ENCODE peak calls at places on chromosome 22, in eight cellular contexts. P is A673, J is fibroblast of lung, D is DND-41, E is neural progenitor cell, U is HCT116, K is PC-9, V is K562. T is an unnamed sample.

GRCh38 chr22:24333301-24333700 is 62.7 kb downstream of the SPECC1L start:
- DNase-seq in V (no peak), D (no peak), E (no peak), P (no peak), K (peak), U (peak), J (peak), T (peak)

GRCh38 chr22:24107668-24108067 is 73.6 kb upstream of the SUSD2 start:
- DNase-seq in D (no peak), K (no peak), U (no peak), P (peak), V (no peak), E (no peak), J (peak), T (peak)

GRCh38 chr22:23530106-23530505 is 50.0 kb downstream of the IGLL1 start:
- DNase-seq in E (no peak), P (no peak), D (no peak), K (no peak), V (no peak), J (no peak), U (no peak), T (no peak)

GRCh38 chr22:31490496-31490925 is 869 bp upstream of the EIF4ENIF1 start:
- DNase-seq in E (peak), D (peak), P (peak), J (peak), V (peak), U (peak), K (peak), T (peak)

GRCh38 chr22:22587577-22588188 is 28.6 kb upstream of the PRAME start:
- DNase-seq in E (no peak), P (no peak), K (no peak), J (no peak), V (no peak), D (no peak), U (no peak), T (no peak)

GRCh38 chr22:23071163-23072034 is 1.1 kb downstream of the GNAZ start:
- DNase-seq in J (no peak), V (no peak), E (no peak), K (no peak), U (no peak), D (no peak), P (no peak), T (no peak)

GRCh38 chr22:39700565-39700964 is 130.0 kb downstream of the CACNA1I start:
- DNase-seq in V (no peak), E (no peak), U (no peak), P (no peak), K (no peak), J (no peak), D (no peak), T (no peak)

GRCh38 chr22:30337461-30337778 is 10.7 kb upstream of the TBC1D10A start:
- DNase-seq in J (no peak), D (no peak), U (no peak), E (no peak), V (no peak), K (no peak), P (no peak), T (no peak)

GRCh38 chr22:22810018-22810427 is 77.6 kb upstream of the IGLL5 start:
- DNase-seq in U (peak), P (peak), E (peak), K (no peak), V (peak), J (peak), D (peak), T (peak)

GRCh38 chr22:47888807-47889206 is 1126.4 kb downstream of the TBC1D22A start:
- DNase-seq in V (no peak), J (no peak), E (no peak), U (no peak), P (no peak), D (no peak), K (no peak), T (no peak)

GRCh38 chr22:39094717-39095389 is 2.2 kb upstream of the APOBEC3H start:
- DNase-seq in V (no peak), J (no peak), D (no peak), U (no peak), E (no peak), K (no peak), P (no peak), T (no peak)

GRCh38 chr22:22867996-22868715 is 19.5 kb upstream of the IGLL5 start:
- DNase-seq in J (no peak), P (no peak), U (no peak), E (no peak), D (no peak), K (no peak), V (no peak), T (no peak)

GRCh38 chr22:40678493-40679248 is 613 bp upstream of the MCHR1 start:
- DNase-seq in D (no peak), P (no peak), E (peak), V (no peak), U (no peak), J (no peak), K (no peak), T (no peak)

GRCh38 chr22:39264344-39265116 is 19.7 kb upstream of the PDGFB start:
- DNase-seq in K (no peak), D (no peak), E (no peak), J (no peak), U (no peak), V (no peak), P (no peak), T (no peak)

GRCh38 chr22:30238136-30238535 is 8.4 kb downstream of the LIF start:
- DNase-seq in K (no peak), V (no peak), D (no peak), U (no peak), E (no peak), J (no peak), P (no peak), T (peak)

GRCh38 chr22:22786301-22787115 is 101.1 kb upstream of the IGLL5 start:
- DNase-seq in K (no peak), P (no peak), U (no peak), E (no peak), V (peak), J (no peak), D (no peak), T (no peak)

GRCh38 chr22:31935961-31936635 is 8.2 kb upstream of the YWHAH start:
- DNase-seq in P (no peak), V (no peak), E (peak), U (no peak), K (no peak), D (no peak), J (no peak), T (no peak)

GRCh38 chr22:41254230-41254629 is 13.5 kb upstream of the CHADL start:
- DNase-seq in U (no peak), P (no peak), K (no peak), D (no peak), V (no peak), J (no peak), E (no peak), T (no peak)

GRCh38 chr22:32040324-32040904 is 2.6 kb upstream of the SLC5A1 start:
- DNase-seq in E (no peak), K (no peak), P (no peak), U (no peak), D (no peak), J (no peak), V (no peak), T (no peak)

DNA sequence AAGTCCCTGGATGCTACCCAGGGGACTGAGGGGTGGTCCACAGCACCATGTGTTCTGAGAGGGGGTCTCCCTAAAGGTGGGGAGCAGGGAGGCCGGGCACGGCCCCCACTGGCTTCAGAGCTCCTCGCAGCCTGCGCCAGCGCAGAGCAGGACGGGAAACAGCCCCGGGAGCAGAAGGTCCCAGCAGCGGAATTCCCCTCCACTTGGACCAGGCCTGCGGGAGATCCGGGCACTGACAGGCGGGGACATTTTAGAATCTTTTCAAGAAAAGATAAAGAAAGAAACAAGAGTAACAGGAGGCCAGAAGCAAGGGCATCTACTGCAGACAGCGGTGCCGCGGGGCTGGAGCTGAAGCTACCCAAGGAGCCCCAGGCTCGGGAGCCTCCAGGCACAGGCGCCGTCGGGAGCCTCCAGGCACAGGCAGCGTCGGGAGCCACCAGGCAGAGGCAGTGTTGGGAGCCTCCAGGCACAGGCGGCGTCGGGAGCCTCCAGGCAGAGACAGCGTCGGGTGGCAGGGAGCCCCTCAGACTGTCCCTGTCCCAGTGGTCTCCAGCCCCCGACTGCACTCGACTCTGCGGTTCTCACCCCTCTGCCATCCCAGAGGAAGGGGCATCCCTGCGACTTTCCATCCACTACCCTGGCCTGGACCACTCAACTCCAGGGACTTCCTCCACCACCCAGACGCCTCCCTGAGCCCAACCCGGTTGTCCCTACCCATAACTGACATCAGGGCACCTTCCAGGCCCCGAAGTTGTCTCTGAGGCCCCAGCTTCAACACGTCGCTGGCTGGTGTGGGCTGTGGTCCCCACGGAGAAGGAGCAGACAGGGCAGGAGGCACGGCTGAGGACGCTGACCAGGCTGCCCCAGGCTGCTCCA is 211.1 kb downstream of the BRD1 start:
- DNase-seq in E (no peak), P (no peak), D (no peak), V (no peak), U (no peak), K (no peak), J (no peak), T (no peak)
- H3K4me3 ChIP-seq in E (no peak), P (no peak), D (no peak), V (no peak), U (no peak), K (no peak), J (no peak), T (no peak)

DNA sequence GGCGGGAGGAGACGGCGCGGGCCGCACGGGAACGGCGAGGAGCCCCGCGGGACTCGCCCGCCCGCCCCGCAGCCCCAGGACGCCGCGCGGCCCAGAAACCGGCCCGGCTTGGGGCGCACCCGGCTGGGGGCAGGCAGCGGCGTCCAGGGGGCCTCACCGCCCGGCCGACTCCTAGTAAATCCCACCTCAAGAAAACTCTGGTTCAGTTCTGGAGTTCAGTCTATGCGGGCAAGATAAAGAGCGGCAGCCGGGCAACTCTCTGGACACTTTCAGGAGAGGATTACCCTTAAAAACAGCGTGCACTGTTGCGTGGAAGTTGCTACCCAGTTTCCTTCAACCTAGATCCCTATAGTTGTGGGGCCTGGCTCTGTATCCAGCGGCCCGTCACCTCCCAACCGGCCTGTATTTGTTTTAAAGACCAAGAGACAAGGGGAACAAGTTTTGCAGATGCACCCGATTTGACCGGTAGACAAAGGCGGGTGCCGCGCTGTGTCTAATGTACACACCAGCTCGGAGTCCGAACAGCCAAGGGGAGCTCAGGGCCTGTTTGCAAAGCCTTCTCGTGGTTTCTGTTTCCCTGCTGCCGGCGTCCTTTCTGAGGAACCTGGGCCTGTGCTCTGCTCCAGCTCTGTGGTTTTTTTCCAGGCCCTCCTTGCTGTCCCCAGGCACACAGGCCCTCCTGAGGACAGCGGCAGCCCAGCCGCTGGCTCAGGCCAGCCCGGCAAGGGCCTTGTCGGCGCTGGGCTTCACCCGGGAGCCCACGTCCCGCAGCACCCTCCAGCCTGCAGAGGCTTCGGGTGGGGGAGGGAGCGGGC is 1.1 kb downstream of the TBX1 start:
- DNase-seq in V (peak), D (no peak), K (no peak), P (no peak), J (no peak), E (peak), U (no peak), T (no peak)
- TF ChIP-seq EZH2 in V (no peak), D (no peak), K (no peak), P (no peak), J (peak), E (peak), U (no peak), T (peak)

DNA sequence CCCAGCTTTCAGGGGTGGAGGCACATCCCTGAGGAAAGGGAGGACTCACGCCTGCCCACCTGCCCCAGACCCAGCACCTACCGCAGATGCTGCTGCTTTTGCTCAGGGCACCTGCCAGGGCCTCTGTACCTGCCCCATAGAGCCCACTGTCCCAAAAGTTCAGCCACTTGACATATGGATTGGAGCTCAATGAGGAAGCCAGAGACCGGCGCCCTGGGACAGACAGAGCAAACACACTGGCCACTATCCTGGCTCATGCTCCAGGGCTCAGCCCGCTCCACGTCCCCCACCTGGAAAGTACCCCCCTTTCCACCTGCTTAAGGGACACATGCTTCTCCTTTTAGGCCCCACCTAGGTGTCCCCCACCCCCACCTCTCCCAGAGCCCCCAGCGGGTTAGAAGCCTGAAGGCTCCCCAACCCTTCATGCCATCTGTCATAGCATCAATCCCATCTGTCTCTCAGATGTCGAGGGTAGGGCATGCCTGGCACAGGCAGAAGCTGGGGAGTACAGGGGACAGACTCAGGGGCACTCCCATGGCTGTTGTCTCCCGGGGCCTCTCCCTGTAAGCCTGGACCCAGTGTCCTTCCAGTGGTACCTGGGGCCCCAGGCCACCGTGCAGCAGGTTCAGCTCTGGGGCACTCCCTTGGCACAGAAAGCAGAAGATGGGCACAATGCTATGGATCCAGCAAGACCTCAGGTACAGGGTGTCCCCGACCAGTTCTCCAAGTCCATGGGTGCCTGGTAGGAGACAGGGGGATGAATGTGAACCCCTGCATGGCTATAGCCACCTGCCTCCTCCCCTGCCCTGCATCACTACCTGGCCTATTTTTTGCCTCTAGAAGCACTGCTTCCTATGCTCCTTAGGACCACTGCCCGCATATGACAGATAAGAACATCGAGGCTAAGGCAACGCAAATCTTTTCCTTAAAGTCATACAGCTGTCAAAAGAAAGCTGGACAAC is 2.2 kb upstream of the P2RX6 start:
- DNase-seq in V (no peak), E (no peak), P (no peak), K (no peak), D (no peak), U (no peak), J (no peak), T (no peak)
- H3K4me3 ChIP-seq in V (peak), E (peak), P (no peak), K (no peak), D (no peak), U (no peak), J (no peak), T (no peak)

GRCh38 chr22:45284705-45285305 is at the start of gene UPK3A:
- DNase-seq in K (peak), E (peak), D (no peak), J (no peak), P (no peak), V (no peak), U (peak), T (no peak)
- TF ChIP-seq EZH2 in K (no peak), E (peak), D (no peak), J (no peak), P (no peak), V (no peak), U (no peak), T (peak)

GRCh38 chr22:49361164-49361563 is 466.5 kb downstream of the BRD1 start:
- DNase-seq in E (no peak), P (no peak), D (no peak), U (no peak), V (no peak), J (no peak), K (no peak), T (no peak)
- H3K4me3 ChIP-seq in E (no peak), P (no peak), D (no peak), U (no peak), V (no peak), J (no peak), K (no peak), T (no peak)

GRCh38 chr22:38080847-38081635 is 2.9 kb downstream of the SLC16A8 start:
- DNase-seq in U (no peak), E (peak), D (no peak), J (peak), K (no peak), P (peak), V (no peak), T (peak)
- TF ChIP-seq EZH2 in U (no peak), E (peak), D (no peak), J (peak), K (no peak), P (no peak), V (no peak), T (peak)

GRCh38 chr22:35348026-35348590 is 32.8 kb upstream of the HMOX1 start:
- DNase-seq in U (no peak), K (no peak), J (no peak), D (no peak), V (no peak), E (no peak), P (no peak), T (no peak)

GRCh38 chr22:35348703-35349102 is 32.2 kb upstream of the HMOX1 start:
- DNase-seq in U (no peak), J (no peak), P (no peak), D (no peak), E (no peak), V (no peak), K (no peak), T (no peak)

GRCh38 chr22:35350539-35351503 is 30.1 kb upstream of the HMOX1 start:
- DNase-seq in K (peak), P (peak), U (peak), V (peak), J (peak), D (peak), E (peak), T (peak)

GRCh38 chr22:35349368-35349703 is 31.6 kb upstream of the HMOX1 start:
- DNase-seq in P (no peak), D (no peak), U (no peak), J (no peak), E (no peak), V (no peak), K (no peak), T (no peak)

GRCh38 chr22:35349704-35350538 is 31.0 kb upstream of the HMOX1 start:
- DNase-seq in J (peak), P (peak), K (no peak), D (peak), E (peak), U (no peak), V (no peak), T (peak)
- H3K4me3 ChIP-seq in J (no peak), P (no peak), K (no peak), D (no peak), E (no peak), U (no peak), V (no peak), T (no peak)

GRCh38 chr22:45977003-45977395 is at the start of gene WNT7B:
- DNase-seq in J (no peak), E (peak), P (no peak), U (peak), V (no peak), K (peak), D (no peak), T (no peak)
- TF ChIP-seq EZH2 in J (no peak), E (peak), P (no peak), U (no peak), V (no peak), K (no peak), D (no peak), T (no peak)

GRCh38 chr22:19716829-19717105 is 2.5 kb downstream of the SEPTIN5 start:
- DNase-seq in D (no peak), K (no peak), E (no peak), V (no peak), J (no peak), P (no peak), U (no peak), T (no peak)
- H3K4me3 ChIP-seq in D (no peak), K (no peak), E (no peak), V (no peak), J (no peak), P (no peak), U (no peak), T (no peak)

DNA sequence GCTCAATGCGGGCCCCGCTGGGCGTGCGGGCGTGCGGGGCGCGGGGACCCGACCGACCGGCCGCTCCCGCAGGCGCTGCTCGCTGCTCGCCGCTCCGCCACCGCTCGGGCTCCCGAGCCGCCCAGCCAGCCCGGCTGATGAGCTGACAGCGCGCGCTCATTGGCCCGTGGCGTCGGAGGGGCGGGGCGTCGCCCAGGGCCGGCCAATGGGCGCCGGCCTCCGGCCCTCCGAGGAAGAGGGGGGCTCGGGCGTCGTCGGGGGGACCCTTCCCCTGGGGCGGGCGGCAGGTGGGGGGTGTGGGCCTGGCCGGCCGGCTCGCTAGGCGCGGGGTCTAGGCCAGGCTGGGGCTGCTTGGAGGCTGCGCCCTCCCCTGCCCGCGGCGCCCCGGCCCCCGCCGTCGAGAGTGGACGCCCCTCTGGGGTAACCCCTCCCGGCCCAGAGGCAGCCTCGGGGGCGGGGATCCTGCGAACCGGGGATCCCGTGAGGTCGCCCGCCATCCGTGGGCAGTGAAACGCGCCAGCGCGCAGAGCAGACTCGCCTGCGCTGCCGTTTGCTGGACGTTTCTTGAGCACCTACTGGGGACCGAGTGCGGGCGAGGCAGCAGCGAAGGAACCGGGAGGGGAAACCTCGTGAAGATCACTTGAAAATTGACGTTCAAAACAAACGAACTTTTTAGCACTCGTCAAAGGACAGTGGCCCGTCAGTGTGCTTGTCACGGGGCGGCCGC is at the start of gene SCUBE1:
- DNase-seq in D (no peak), V (peak), J (no peak), P (peak), K (no peak), U (no peak), E (peak), T (no peak)
- TF ChIP-seq EZH2 in D (no peak), V (no peak), J (peak), P (no peak), K (no peak), U (no peak), E (no peak), T (no peak)